ENCODE peak calls at places on chromosome 6, in ten cellular contexts. One of them, this sample, is unnamed.

GRCh38 chr6:18264338-18265098 is at the start of gene DEK:
- DNase-seq in RPMI7951: peak; percentile 83
- DNase-seq in Calu3: peak; percentile 72
- DNase-seq in NCI-H446: peak; percentile 91
- DNase-seq in activated CD8-positive, alpha-beta T cell treated with anti-CD3 and anti-CD28 coated beads, Interleukin-2, amount 10 ng/mL, durations not matched to agents 7 days and 5 days: peak; percentile 89
- DNase-seq in heart left ventricle: peak; percentile 91
- DNase-seq in SK-N-SH: peak; percentile 97
- DNase-seq in A549: peak; percentile 84
- DNase-seq in NCI-H1092 treated with DMSO at 0.1 percent for 48 hours: peak; percentile 83
- DNase-seq in heart right ventricle: peak; percentile 89
- DNase-seq in this sample: peak; percentile 84

GRCh38 chr6:127255286-127255685 is 11.4 kb upstream of the RNF146 start:
- DNase-seq in NCI-H446: no peak
- DNase-seq in activated CD8-positive, alpha-beta T cell treated with anti-CD3 and anti-CD28 coated beads, Interleukin-2, amount 10 ng/mL, durations not matched to agents 7 days and 5 days: no peak
- DNase-seq in SK-N-SH: no peak
- DNase-seq in A549: no peak
- DNase-seq in NCI-H1092 treated with DMSO at 0.1 percent for 48 hours: no peak
- DNase-seq in Calu3: no peak
- DNase-seq in heart right ventricle: no peak
- DNase-seq in heart left ventricle: no peak
- DNase-seq in RPMI7951: no peak
- DNase-seq in this sample: no peak

GRCh38 chr6:56814308-56814707 is 140.6 kb upstream of the BEND6 start:
- DNase-seq in NCI-H1092 treated with DMSO at 0.1 percent for 48 hours: no peak
- DNase-seq in Calu3: no peak
- DNase-seq in heart right ventricle: no peak
- DNase-seq in heart left ventricle: no peak
- DNase-seq in RPMI7951: no peak
- DNase-seq in A549: no peak
- DNase-seq in NCI-H446: no peak
- DNase-seq in SK-N-SH: no peak
- DNase-seq in activated CD8-positive, alpha-beta T cell treated with anti-CD3 and anti-CD28 coated beads, Interleukin-2, amount 10 ng/mL, durations not matched to agents 7 days and 5 days: no peak
- DNase-seq in this sample: no peak

GRCh38 chr6:137728386-137729349 is 138.4 kb upstream of the TNFAIP3 start:
- DNase-seq in heart right ventricle: no peak
- DNase-seq in heart left ventricle: no peak
- DNase-seq in NCI-H446: no peak
- DNase-seq in activated CD8-positive, alpha-beta T cell treated with anti-CD3 and anti-CD28 coated beads, Interleukin-2, amount 10 ng/mL, durations not matched to agents 7 days and 5 days: no peak
- DNase-seq in NCI-H1092 treated with DMSO at 0.1 percent for 48 hours: no peak
- DNase-seq in SK-N-SH: no peak
- DNase-seq in A549: peak; percentile 25
- DNase-seq in RPMI7951: peak; percentile 78
- DNase-seq in Calu3: peak; percentile 47
- DNase-seq in this sample: peak; percentile 38

GRCh38 chr6:5175195-5175594 is 85.6 kb downstream of the LYRM4 start:
- DNase-seq in A549: peak; percentile 29
- DNase-seq in activated CD8-positive, alpha-beta T cell treated with anti-CD3 and anti-CD28 coated beads, Interleukin-2, amount 10 ng/mL, durations not matched to agents 7 days and 5 days: peak; percentile 42
- DNase-seq in heart right ventricle: no peak
- DNase-seq in Calu3: no peak
- DNase-seq in NCI-H446: no peak
- DNase-seq in RPMI7951: peak; percentile 19
- DNase-seq in SK-N-SH: no peak
- DNase-seq in heart left ventricle: no peak
- DNase-seq in NCI-H1092 treated with DMSO at 0.1 percent for 48 hours: no peak
- DNase-seq in this sample: peak; percentile 84

GRCh38 chr6:97186416-97186999 is 96.5 kb downstream of the MMS22L start:
- DNase-seq in heart left ventricle: peak; percentile 51
- DNase-seq in heart right ventricle: peak; percentile 28
- DNase-seq in SK-N-SH: peak; percentile 40
- DNase-seq in RPMI7951: peak; percentile 58
- DNase-seq in NCI-H1092 treated with DMSO at 0.1 percent for 48 hours: peak; percentile 29
- DNase-seq in A549: peak; percentile 56
- DNase-seq in activated CD8-positive, alpha-beta T cell treated with anti-CD3 and anti-CD28 coated beads, Interleukin-2, amount 10 ng/mL, durations not matched to agents 7 days and 5 days: peak; percentile 76
- DNase-seq in NCI-H446: peak; percentile 78
- DNase-seq in Calu3: peak; percentile 67
- DNase-seq in this sample: peak; percentile 84

GRCh38 chr6:36230376-36230775 is 33.8 kb downstream of the BRPF3 start:
- DNase-seq in heart left ventricle: no peak
- DNase-seq in NCI-H446: no peak
- DNase-seq in heart right ventricle: no peak
- DNase-seq in A549: no peak
- DNase-seq in NCI-H1092 treated with DMSO at 0.1 percent for 48 hours: no peak
- DNase-seq in Calu3: no peak
- DNase-seq in RPMI7951: no peak
- DNase-seq in activated CD8-positive, alpha-beta T cell treated with anti-CD3 and anti-CD28 coated beads, Interleukin-2, amount 10 ng/mL, durations not matched to agents 7 days and 5 days: no peak
- DNase-seq in SK-N-SH: no peak
- DNase-seq in this sample: no peak

GRCh38 chr6:44011350-44011925 is 115.8 kb downstream of the MRPL14 start:
- DNase-seq in NCI-H446: peak; percentile 72
- DNase-seq in NCI-H1092 treated with DMSO at 0.1 percent for 48 hours: no peak
- DNase-seq in heart right ventricle: no peak
- DNase-seq in activated CD8-positive, alpha-beta T cell treated with anti-CD3 and anti-CD28 coated beads, Interleukin-2, amount 10 ng/mL, durations not matched to agents 7 days and 5 days: no peak
- DNase-seq in A549: no peak
- DNase-seq in RPMI7951: no peak
- DNase-seq in heart left ventricle: no peak
- DNase-seq in SK-N-SH: no peak
- DNase-seq in Calu3: no peak
- DNase-seq in this sample: no peak

GRCh38 chr6:13146429-13146828 is 181.9 kb downstream of the TBC1D7 start:
- DNase-seq in RPMI7951: no peak
- DNase-seq in heart left ventricle: no peak
- DNase-seq in activated CD8-positive, alpha-beta T cell treated with anti-CD3 and anti-CD28 coated beads, Interleukin-2, amount 10 ng/mL, durations not matched to agents 7 days and 5 days: no peak
- DNase-seq in NCI-H1092 treated with DMSO at 0.1 percent for 48 hours: peak; percentile 60
- DNase-seq in SK-N-SH: no peak
- DNase-seq in heart right ventricle: no peak
- DNase-seq in A549: no peak
- DNase-seq in Calu3: no peak
- DNase-seq in NCI-H446: no peak
- DNase-seq in this sample: no peak

GRCh38 chr6:83185096-83185495 is 8.0 kb downstream of the PGM3 start:
- DNase-seq in RPMI7951: no peak
- DNase-seq in heart right ventricle: no peak
- DNase-seq in Calu3: no peak
- DNase-seq in SK-N-SH: no peak
- DNase-seq in activated CD8-positive, alpha-beta T cell treated with anti-CD3 and anti-CD28 coated beads, Interleukin-2, amount 10 ng/mL, durations not matched to agents 7 days and 5 days: no peak
- DNase-seq in NCI-H446: no peak
- DNase-seq in A549: no peak
- DNase-seq in heart left ventricle: no peak
- DNase-seq in NCI-H1092 treated with DMSO at 0.1 percent for 48 hours: no peak
- DNase-seq in this sample: no peak

GRCh38 chr6:161694995-161695394 is 421.1 kb upstream of the AGPAT4 start:
- DNase-seq in activated CD8-positive, alpha-beta T cell treated with anti-CD3 and anti-CD28 coated beads, Interleukin-2, amount 10 ng/mL, durations not matched to agents 7 days and 5 days: peak; percentile 23
- DNase-seq in NCI-H1092 treated with DMSO at 0.1 percent for 48 hours: peak; percentile 28
- DNase-seq in heart right ventricle: no peak
- DNase-seq in heart left ventricle: no peak
- DNase-seq in NCI-H446: peak; percentile 3
- DNase-seq in SK-N-SH: no peak
- DNase-seq in RPMI7951: peak; percentile 47
- DNase-seq in A549: peak; percentile 19
- DNase-seq in Calu3: peak; percentile 17
- DNase-seq in this sample: peak; percentile 32

GRCh38 chr6:49557177-49557576 is 6.7 kb downstream of the C6orf141 start:
- DNase-seq in activated CD8-positive, alpha-beta T cell treated with anti-CD3 and anti-CD28 coated beads, Interleukin-2, amount 10 ng/mL, durations not matched to agents 7 days and 5 days: no peak
- DNase-seq in Calu3: no peak
- DNase-seq in heart right ventricle: no peak
- DNase-seq in NCI-H1092 treated with DMSO at 0.1 percent for 48 hours: no peak
- DNase-seq in RPMI7951: no peak
- DNase-seq in heart left ventricle: no peak
- DNase-seq in NCI-H446: no peak
- DNase-seq in SK-N-SH: no peak
- DNase-seq in A549: no peak
- DNase-seq in this sample: no peak

GRCh38 chr6:11236351-11236750 is 3.9 kb upstream of the NEDD9 start:
- DNase-seq in NCI-H1092 treated with DMSO at 0.1 percent for 48 hours: no peak
- DNase-seq in heart left ventricle: no peak
- DNase-seq in A549: no peak
- DNase-seq in SK-N-SH: no peak
- DNase-seq in heart right ventricle: no peak
- DNase-seq in Calu3: no peak
- DNase-seq in RPMI7951: peak; percentile 26
- DNase-seq in activated CD8-positive, alpha-beta T cell treated with anti-CD3 and anti-CD28 coated beads, Interleukin-2, amount 10 ng/mL, durations not matched to agents 7 days and 5 days: peak; percentile 43
- DNase-seq in NCI-H446: no peak
- DNase-seq in this sample: no peak

GRCh38 chr6:155080876-155081845 is 86.0 kb downstream of the TIAM2 start:
- DNase-seq in NCI-H1092 treated with DMSO at 0.1 percent for 48 hours: no peak
- DNase-seq in activated CD8-positive, alpha-beta T cell treated with anti-CD3 and anti-CD28 coated beads, Interleukin-2, amount 10 ng/mL, durations not matched to agents 7 days and 5 days: no peak
- DNase-seq in SK-N-SH: no peak
- DNase-seq in heart right ventricle: no peak
- DNase-seq in RPMI7951: peak; percentile 62
- DNase-seq in NCI-H446: no peak
- DNase-seq in Calu3: no peak
- DNase-seq in A549: no peak
- DNase-seq in heart left ventricle: no peak
- DNase-seq in this sample: no peak

GRCh38 chr6:157274471-157275226 is 48.7 kb downstream of the TMEM242 start:
- DNase-seq in RPMI7951: peak; percentile 83
- DNase-seq in Calu3: peak; percentile 81
- DNase-seq in A549: peak; percentile 69
- DNase-seq in NCI-H1092 treated with DMSO at 0.1 percent for 48 hours: peak; percentile 70
- DNase-seq in NCI-H446: peak; percentile 60
- DNase-seq in heart left ventricle: peak; percentile 80
- DNase-seq in activated CD8-positive, alpha-beta T cell treated with anti-CD3 and anti-CD28 coated beads, Interleukin-2, amount 10 ng/mL, durations not matched to agents 7 days and 5 days: peak; percentile 81
- DNase-seq in SK-N-SH: peak; percentile 97
- DNase-seq in heart right ventricle: peak; percentile 80
- DNase-seq in this sample: peak; percentile 57

GRCh38 chr6:7914991-7915789 is 4.6 kb upstream of the TXNDC5 start:
- DNase-seq in heart left ventricle: peak; percentile 73
- DNase-seq in A549: no peak
- DNase-seq in heart right ventricle: peak; percentile 60
- DNase-seq in Calu3: no peak
- DNase-seq in NCI-H1092 treated with DMSO at 0.1 percent for 48 hours: no peak
- DNase-seq in NCI-H446: no peak
- DNase-seq in SK-N-SH: no peak
- DNase-seq in activated CD8-positive, alpha-beta T cell treated with anti-CD3 and anti-CD28 coated beads, Interleukin-2, amount 10 ng/mL, durations not matched to agents 7 days and 5 days: no peak
- DNase-seq in RPMI7951: peak; percentile 64
- DNase-seq in this sample: no peak

GRCh38 chr6:128713461-128713860 is 169.5 kb upstream of the LAMA2 start:
- DNase-seq in NCI-H446: no peak
- DNase-seq in Calu3: no peak
- DNase-seq in heart right ventricle: no peak
- DNase-seq in SK-N-SH: peak; percentile 1
- DNase-seq in NCI-H1092 treated with DMSO at 0.1 percent for 48 hours: no peak
- DNase-seq in A549: no peak
- DNase-seq in RPMI7951: peak; percentile 65
- DNase-seq in activated CD8-positive, alpha-beta T cell treated with anti-CD3 and anti-CD28 coated beads, Interleukin-2, amount 10 ng/mL, durations not matched to agents 7 days and 5 days: no peak
- DNase-seq in heart left ventricle: no peak
- DNase-seq in this sample: no peak